ENCODE peak calls at places on chromosomes 7 and 10, in four cellular contexts. G, O, C and J are unnamed samples.

GRCh38 chr7:138755331-138755747 is 42.5 kb upstream of the TMEM213 start:
- DNase-seq in G (no peak), O (no peak), C (peak), J (no peak)

GRCh38 chr10:8811201-8811600 is 756.7 kb downstream of the GATA3 start:
- DNase-seq in G (no peak), C (no peak), O (no peak), J (no peak)

GRCh38 chr7:5997210-5997808 is 11.5 kb downstream of the PMS2 start:
- DNase-seq in G (peak), C (peak), O (no peak), J (peak)

GRCh38 chr7:103811997-103812396 is 177.5 kb downstream of the RELN start:
- DNase-seq in O (no peak), G (no peak), C (peak), J (no peak)

GRCh38 chr7:56097700-56098099 is 4.9 kb upstream of the PHKG1 start:
- DNase-seq in G (no peak), C (no peak), O (no peak), J (no peak)

GRCh38 chr10:29858352-29859267 is 200.8 kb downstream of the JCAD start:
- DNase-seq in O (no peak), C (peak), G (no peak), J (peak)

GRCh38 chr10:95247200-95247880 is 43.5 kb downstream of the PDLIM1 start:
- DNase-seq in O (no peak), C (peak), G (no peak), J (no peak)

GRCh38 chr7:82364048-82364447 is 79.5 kb downstream of the CACNA2D1 start:
- DNase-seq in C (no peak), G (no peak), O (no peak), J (no peak)

GRCh38 chr10:124319926-124320391 is 98.8 kb downstream of the OAT start:
- DNase-seq in O (no peak), C (peak), G (no peak), J (no peak)

GRCh38 chr10:34824870-34825269 is 9.8 kb upstream of the PARD3 start:
- DNase-seq in O (no peak), G (no peak), C (no peak), J (no peak)

GRCh38 chr7:50352282-50352681 is 47.8 kb downstream of the IKZF1 start:
- DNase-seq in C (no peak), O (peak), G (no peak), J (no peak)

GRCh38 chr7:112009081-112009480 is 197.1 kb downstream of the DOCK4 start:
- DNase-seq in G (no peak), C (peak), O (no peak), J (no peak)

GRCh38 chr7:159030490-159031134 is 114.1 kb downstream of the VIPR2 start:
- DNase-seq in G (peak), C (peak), O (no peak), J (peak)

GRCh38 chr10:18650618-18651017 is 769 bp downstream of the NSUN6 start:
- DNase-seq in G (no peak), O (no peak), C (no peak), J (no peak)

GRCh38 chr7:137670521-137671064 is 176.2 kb downstream of the DGKI start:
- DNase-seq in G (no peak), O (peak), C (no peak), J (no peak)

GRCh38 chr10:33100996-33101747 is 143.1 kb upstream of the ITGB1 start:
- DNase-seq in G (no peak), C (no peak), O (no peak), J (no peak)

GRCh38 chr10:28874210-28874609 is 196.9 kb downstream of the BAMBI start:
- DNase-seq in C (no peak), O (no peak), G (no peak), J (no peak)

GRCh38 chr7:46000513-46000912 is 79.4 kb upstream of the IGFBP3 start:
- DNase-seq in G (no peak), O (no peak), C (no peak), J (no peak)

GRCh38 chr7:22782616-22783232 is 39.9 kb downstream of the TOMM7 start:
- DNase-seq in C (peak), G (peak), O (no peak), J (peak)

GRCh38 chr10:53537508-53537907 is 764.9 kb upstream of the MBL2 start:
- DNase-seq in G (no peak), C (no peak), O (no peak), J (no peak)

GRCh38 chr10:80484243-80484642 is 30.1 kb downstream of the TSPAN14 start:
- DNase-seq in G (no peak), C (no peak), O (no peak), J (no peak)

DNA sequence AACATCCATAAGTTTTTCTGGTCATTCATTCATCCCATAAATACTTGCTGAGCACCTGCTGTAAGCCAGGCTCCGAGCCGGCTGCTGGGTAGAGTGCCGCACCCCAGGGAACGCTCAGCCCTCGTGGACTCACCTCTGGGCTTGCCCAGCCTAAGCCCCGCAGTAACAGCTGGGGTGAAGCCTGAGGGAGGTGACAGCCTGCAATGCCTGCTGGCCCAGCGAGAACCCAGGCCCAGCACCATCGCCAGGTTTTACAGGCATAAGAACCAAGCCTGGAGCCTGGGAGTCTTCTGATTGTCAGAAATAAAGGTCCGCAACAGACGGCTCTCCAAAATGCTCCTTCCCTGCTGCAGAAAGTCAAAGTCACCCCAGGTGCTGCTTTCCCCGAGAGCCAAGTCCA is 205.4 kb downstream of the ZMYND11 start:
- DNase-seq in G (no peak), C (no peak), O (no peak), J (no peak)
- TF ChIP-seq SP1 in G (no peak), C (no peak), O (no peak), J (no peak)

DNA sequence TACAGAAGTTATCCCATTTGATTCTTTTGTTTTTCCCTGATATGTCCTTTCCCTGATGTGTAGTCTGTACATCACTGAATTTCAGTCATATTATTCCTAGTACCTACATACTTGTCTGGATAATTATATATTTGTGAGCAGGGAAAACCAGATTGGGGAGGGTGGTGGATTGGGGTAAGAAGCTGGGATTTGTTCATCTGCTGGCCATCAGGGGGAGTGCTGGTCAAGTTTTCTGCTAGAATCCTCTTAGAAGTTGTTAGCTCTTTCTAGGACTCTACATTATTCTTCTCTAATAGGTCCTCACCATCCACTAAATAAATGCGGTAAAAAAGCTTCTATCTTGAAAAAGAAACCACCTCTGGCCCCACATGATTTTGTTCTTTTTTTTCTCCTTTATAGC is 232.7 kb upstream of the TAC1 start:
- DNase-seq in O (no peak), C (peak), G (peak), J (peak)
- TF ChIP-seq FOXK2 in O (no peak), C (no peak), G (no peak), J (no peak)

GRCh38 chr10:126686732-126687693 is 16.5 kb upstream of the C10orf90 start:
- DNase-seq in C (no peak), G (no peak), O (no peak), J (no peak)

GRCh38 chr10:126686271-126686670 is 15.8 kb upstream of the C10orf90 start:
- DNase-seq in G (no peak), O (no peak), C (no peak), J (no peak)

GRCh38 chr10:126683466-126683865 is 13.0 kb upstream of the C10orf90 start:
- DNase-seq in G (no peak), O (no peak), C (no peak), J (no peak)

GRCh38 chr10:126685756-126686155 is 15.3 kb upstream of the C10orf90 start:
- DNase-seq in C (no peak), O (no peak), G (no peak), J (no peak)

DNA sequence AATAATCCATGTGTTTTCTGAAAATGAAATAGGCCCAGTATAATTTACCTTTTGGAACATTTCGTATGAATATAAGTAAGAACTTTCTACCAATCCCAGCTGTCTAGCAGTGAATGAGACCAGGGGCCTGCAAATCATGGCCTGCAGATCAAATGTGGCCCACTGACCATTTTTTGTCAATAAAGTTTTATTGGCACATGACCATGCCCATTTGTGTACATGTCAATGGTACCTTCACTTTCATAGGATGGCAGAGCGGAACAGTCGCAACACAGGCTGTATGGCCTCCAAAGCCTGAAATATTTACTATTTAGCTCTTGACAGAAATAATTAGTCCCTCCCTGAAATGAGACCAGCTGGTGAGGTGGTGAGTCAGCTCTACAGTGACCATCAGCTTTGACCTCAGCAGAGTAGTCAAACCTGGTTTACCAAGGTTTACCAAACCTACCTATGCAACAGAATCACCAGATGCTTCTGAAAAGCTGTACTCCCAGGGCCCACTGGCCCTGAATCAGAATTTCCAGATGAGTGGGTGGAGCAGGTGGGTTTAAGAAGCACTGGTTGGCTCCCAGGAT is 13.8 kb upstream of the C10orf90 start:
- DNase-seq in O (no peak), C (no peak), G (no peak), J (no peak)
- TF ChIP-seq SP1 in O (no peak), C (no peak), G (no peak), J (no peak)

GRCh38 chr10:10609379-10609955 is 408.2 kb upstream of the CELF2 start:
- DNase-seq in C (no peak), G (no peak), O (no peak), J (no peak)

GRCh38 chr10:10599994-10600393 is 417.7 kb upstream of the CELF2 start:
- DNase-seq in O (no peak), G (no peak), C (no peak), J (no peak)

GRCh38 chr10:10605551-10606081 is 412.1 kb upstream of the CELF2 start:
- DNase-seq in O (no peak), G (no peak), C (no peak), J (no peak)
- TF ChIP-seq FOXK2 in O (no peak), G (no peak), C (no peak), J (no peak)